ENCODE peak calls at places on chromosomes 6 and 20, in nine cellular contexts. K, R, X, H, N, A, U, W and O are unnamed samples.
A peak's percentile ranks its signal among the peaks of the same experiment; 100 is the strongest.

GRCh38 chr20:52242237-52243230 is 51.0 kb upstream of the ZFP64 start:
- DNase-seq in U (peak; percentile 17), X (peak; percentile 56), H (no peak), N (peak; percentile 4), K (no peak), R (no peak), W (peak; percentile 33), A (no peak), O (no peak)

GRCh38 chr6:113276631-113277030 is 580.5 kb upstream of the MARCKS start:
- DNase-seq in H (no peak), X (no peak), R (no peak), W (peak; percentile 16), A (no peak), N (no peak), K (no peak), U (no peak), O (no peak)

GRCh38 chr6:149242883-149243282 is 74.6 kb upstream of the TAB2 start:
- DNase-seq in N (peak; percentile 58), H (no peak), W (peak; percentile 25), K (no peak), R (no peak), X (no peak), A (no peak), U (peak; percentile 21), O (no peak)

GRCh38 chr6:46918830-46919229 is 2.9 kb downstream of the ADGRF5 start:
- DNase-seq in H (no peak), A (no peak), N (no peak), W (no peak), K (no peak), U (no peak), R (no peak), X (no peak), O (no peak)

GRCh38 chr6:108721308-108721707 is 126.9 kb upstream of the ARMC2 start:
- DNase-seq in U (no peak), X (no peak), K (no peak), N (no peak), R (no peak), H (no peak), A (no peak), W (no peak), O (no peak)

GRCh38 chr6:13794184-13794583 is 20.2 kb downstream of the MCUR1 start:
- DNase-seq in U (peak; percentile 33), R (no peak), N (peak; percentile 78), K (peak; percentile 11), W (peak; percentile 75), A (no peak), X (no peak), H (no peak), O (no peak)

GRCh38 chr20:6277661-6278060 is 154.8 kb upstream of the FERMT1 start:
- DNase-seq in A (no peak), N (no peak), U (no peak), R (no peak), H (no peak), X (no peak), W (peak; percentile 37), K (no peak), O (no peak)

GRCh38 chr6:154529957-154530356 is 19.5 kb upstream of the CNKSR3 start:
- DNase-seq in X (no peak), R (no peak), U (no peak), A (no peak), H (no peak), K (no peak), N (no peak), W (no peak), O (no peak)

GRCh38 chr6:43974643-43975235 is 152.5 kb downstream of the MRPL14 start:
- DNase-seq in N (no peak), U (peak; percentile 27), W (no peak), K (no peak), H (no peak), R (no peak), X (no peak), A (no peak), O (no peak)

GRCh38 chr6:50843842-50844241 is 25.2 kb downstream of the TFAP2B start:
- DNase-seq in U (no peak), A (no peak), H (no peak), R (no peak), X (no peak), K (no peak), N (no peak), W (no peak), O (no peak)

GRCh38 chr6:139943391-139943790 is 568.9 kb upstream of the CITED2 start:
- DNase-seq in R (no peak), N (peak; percentile 97), H (no peak), K (peak; percentile 91), A (no peak), W (peak; percentile 90), U (peak; percentile 80), X (peak; percentile 54), O (no peak)

GRCh38 chr6:163790296-163790840 is 375.9 kb downstream of the QKI start:
- DNase-seq in R (no peak), H (no peak), W (peak; percentile 42), X (peak; percentile 19), K (no peak), U (peak; percentile 9), N (peak; percentile 19), A (no peak), O (no peak)

DNA sequence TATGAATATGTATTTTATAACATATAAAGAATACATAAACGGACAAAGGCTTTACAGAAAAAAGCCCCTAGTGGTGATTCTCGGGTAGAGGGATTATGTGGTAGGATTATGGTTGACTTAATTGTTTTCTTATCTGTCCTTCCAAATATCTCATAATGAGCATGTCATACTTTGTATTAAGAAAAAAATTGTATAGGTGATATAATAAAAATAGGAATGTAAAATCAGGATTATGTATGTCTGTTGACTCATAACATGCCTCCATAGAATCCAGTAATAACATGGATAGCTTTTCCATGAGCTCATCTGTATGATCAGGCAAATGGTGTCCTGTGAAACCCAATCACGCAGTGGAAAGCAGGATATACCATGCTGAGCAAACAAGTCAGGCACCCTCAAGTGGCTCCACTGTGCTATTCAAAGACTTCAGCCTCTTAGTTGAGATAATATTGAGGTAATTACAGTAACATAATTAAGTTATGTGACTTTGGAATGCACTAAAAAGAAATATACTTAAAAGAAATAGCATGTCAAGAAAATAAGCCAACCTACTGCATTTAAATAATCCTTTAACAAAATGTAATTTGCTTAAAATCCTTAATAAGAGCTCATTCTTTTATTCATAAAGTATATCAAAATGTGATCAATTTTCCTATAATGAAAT is 39.6 kb upstream of the PRELID3B start:
- DNase-seq in N (peak; percentile 68), R (no peak), A (no peak), W (peak; percentile 12), K (no peak), H (no peak), U (no peak), X (no peak), O (no peak)
- TF ChIP-seq CTCF in N (peak; percentile 42), R (peak; percentile 42), A (no peak), W (peak; percentile 39), K (peak; percentile 23), H (no peak), U (peak; percentile 36), X (no peak), O (peak; percentile 71)

GRCh38 chr6:158923801-158924498 is 76.1 kb downstream of the RSPH3 start:
- DNase-seq in H (no peak), N (peak; percentile 53), U (peak; percentile 29), K (no peak), X (no peak), A (no peak), R (no peak), W (no peak), O (no peak)

GRCh38 chr6:158928068-158928467 is 71.9 kb downstream of the RSPH3 start:
- DNase-seq in K (no peak), X (no peak), N (no peak), A (no peak), H (no peak), R (no peak), W (no peak), U (no peak), O (no peak)

GRCh38 chr6:158924499-158925455 is 75.2 kb downstream of the RSPH3 start:
- DNase-seq in H (no peak), X (no peak), U (no peak), K (no peak), A (no peak), N (no peak), W (no peak), R (no peak), O (no peak)

GRCh38 chr6:158926429-158926828 is 73.6 kb downstream of the RSPH3 start:
- DNase-seq in W (peak; percentile 13), U (no peak), A (no peak), R (no peak), N (peak; percentile 87), X (no peak), K (no peak), H (no peak), O (no peak)
- TF ChIP-seq CTCF in W (no peak), U (no peak), A (no peak), R (no peak), N (no peak), X (no peak), K (no peak), H (no peak), O (no peak)

DNA sequence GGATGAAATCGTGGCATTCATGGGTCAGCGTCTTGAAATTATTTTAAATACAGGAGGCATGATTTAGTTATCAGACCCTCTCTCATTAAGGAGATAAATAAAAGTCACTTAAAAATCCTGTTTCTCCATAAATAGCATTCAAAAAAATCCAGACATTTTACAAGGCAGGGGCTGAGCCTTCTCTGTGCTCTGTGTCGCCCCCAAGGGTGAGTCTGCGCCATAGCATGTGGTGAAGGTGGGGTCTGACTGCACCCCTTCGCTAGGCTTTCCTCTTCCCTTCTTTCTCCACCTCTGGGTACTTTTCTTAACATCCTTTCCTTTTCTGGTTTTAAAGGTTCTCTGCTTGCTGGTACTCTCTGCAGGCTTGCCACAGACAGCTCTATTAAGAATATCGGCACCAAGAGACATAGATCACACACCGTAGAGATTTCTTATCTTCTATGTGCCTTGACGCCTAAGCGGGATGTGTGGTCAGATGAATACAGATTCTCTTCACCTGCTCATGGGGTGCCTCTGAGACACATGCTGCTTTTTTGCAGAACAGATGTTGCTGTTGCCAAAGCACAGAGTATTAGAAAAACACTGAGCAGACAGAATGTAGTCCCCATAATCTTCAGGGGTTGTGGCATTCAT is 20.1 kb upstream of the FAM209A start:
- DNase-seq in X (no peak), W (peak; percentile 6), U (peak; percentile 5), H (no peak), R (no peak), N (no peak), A (no peak), K (no peak), O (peak; percentile 47)
- TF ChIP-seq CTCF in X (peak; percentile 27), W (peak; percentile 57), U (peak; percentile 61), H (no peak), R (peak; percentile 63), N (peak; percentile 62), A (no peak), K (peak; percentile 55), O (peak; percentile 59)

DNA sequence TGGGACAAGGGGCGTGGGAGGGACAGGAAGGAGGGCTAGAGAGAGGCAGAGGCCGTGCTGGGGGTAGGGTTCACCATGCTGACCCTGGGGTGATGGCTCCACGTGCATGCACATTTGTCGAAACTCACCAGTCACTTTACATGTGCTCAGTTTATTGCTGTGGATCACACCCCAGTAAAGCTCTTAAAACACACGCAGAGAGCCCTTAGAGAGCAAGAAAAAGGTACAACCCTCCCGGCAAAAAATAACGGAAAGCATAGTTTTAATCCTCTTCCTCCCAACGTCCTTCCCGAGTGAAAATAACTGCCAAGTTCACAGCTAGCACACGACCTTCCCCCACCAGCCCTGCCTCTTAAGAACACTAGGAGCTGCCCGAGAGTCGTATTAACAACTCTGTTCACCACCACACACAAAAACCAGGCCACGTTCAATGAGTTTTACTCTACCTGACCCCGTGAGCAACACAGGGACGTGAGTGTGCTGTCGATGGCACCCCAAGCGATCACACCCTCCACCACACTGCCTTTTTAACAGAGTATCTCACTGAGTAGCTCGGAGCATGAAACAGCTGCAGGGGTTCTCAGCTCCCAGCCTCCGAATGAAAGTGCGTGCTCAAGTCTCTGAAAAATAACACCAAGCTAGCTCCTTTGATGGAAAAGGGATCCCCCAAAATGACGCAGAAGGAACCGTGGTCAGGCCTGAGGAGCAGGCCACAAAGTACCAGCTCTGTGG is 39.7 kb downstream of the TAF4 start:
- DNase-seq in N (peak; percentile 46), W (peak; percentile 85), K (peak; percentile 12), U (peak; percentile 87), X (peak; percentile 72), A (peak; percentile 26), H (peak; percentile 65), R (no peak), O (no peak)
- TF ChIP-seq CTCF in N (peak; percentile 98), W (peak; percentile 88), K (peak; percentile 90), U (peak; percentile 93), X (peak; percentile 57), A (peak; percentile 16), H (peak; percentile 47), R (no peak), O (no peak)